ENCODE peak calls at places on chromosomes 5 and 9, in six cellular contexts. One of them, this sample, is unnamed.
A peak's percentile ranks its signal among the peaks of the same experiment; 100 is the strongest.

GRCh38 chr5:73321757-73322452 is 126.7 kb downstream of the FOXD1 start:
- DNase-seq in HepG2: no peak
- DNase-seq in fibroblast of lung: peak; percentile 68
- DNase-seq in PC-3: peak; percentile 89
- DNase-seq in A549: peak; percentile 22
- DNase-seq in H9: no peak
- DNase-seq in this sample: peak; percentile 99

GRCh38 chr5:119323630-119324000 is 32.2 kb upstream of the TNFAIP8 start:
- DNase-seq in H9: no peak
- DNase-seq in HepG2: no peak
- DNase-seq in fibroblast of lung: peak; percentile 60
- DNase-seq in PC-3: peak; percentile 64
- DNase-seq in A549: no peak
- DNase-seq in this sample: peak; percentile 83

GRCh38 chr5:125486634-125487033 is 740.2 kb upstream of the ZNF608 start:
- DNase-seq in fibroblast of lung: peak; percentile 53
- DNase-seq in H9: no peak
- DNase-seq in HepG2: no peak
- DNase-seq in PC-3: peak; percentile 19
- DNase-seq in A549: no peak
- DNase-seq in this sample: peak; percentile 61

GRCh38 chr5:136016945-136017530 is 11.8 kb upstream of the TGFBI start:
- DNase-seq in A549: peak; percentile 73
- DNase-seq in fibroblast of lung: peak; percentile 85
- DNase-seq in HepG2: no peak
- DNase-seq in PC-3: peak; percentile 96
- DNase-seq in H9: no peak
- DNase-seq in this sample: peak; percentile 97

GRCh38 chr5:167296680-167297079 is 994.8 kb upstream of the WWC1 start:
- DNase-seq in A549: no peak
- DNase-seq in H9: no peak
- DNase-seq in PC-3: no peak
- DNase-seq in HepG2: no peak
- DNase-seq in fibroblast of lung: no peak
- DNase-seq in this sample: no peak

GRCh38 chr9:124983698-124984097 is 42.8 kb upstream of the GOLGA1 start:
- DNase-seq in H9: no peak
- DNase-seq in fibroblast of lung: no peak
- DNase-seq in HepG2: no peak
- DNase-seq in PC-3: no peak
- DNase-seq in A549: no peak
- DNase-seq in this sample: no peak

GRCh38 chr9:123360161-123361085 is 4.4 kb downstream of the CRB2 start:
- DNase-seq in PC-3: no peak
- DNase-seq in fibroblast of lung: peak; percentile 11
- DNase-seq in HepG2: peak; percentile 90
- DNase-seq in H9: peak; percentile 99
- DNase-seq in A549: no peak
- DNase-seq in this sample: no peak

GRCh38 chr9:3963266-3964019 is 336.4 kb downstream of the GLIS3 start:
- DNase-seq in fibroblast of lung: peak; percentile 85
- DNase-seq in HepG2: no peak
- DNase-seq in H9: no peak
- DNase-seq in PC-3: peak; percentile 90
- DNase-seq in A549: peak; percentile 10
- DNase-seq in this sample: peak; percentile 37

GRCh38 chr9:122546196-122546595 is 6.7 kb upstream of the OR1N2 start:
- DNase-seq in A549: no peak
- DNase-seq in H9: no peak
- DNase-seq in PC-3: no peak
- DNase-seq in fibroblast of lung: no peak
- DNase-seq in HepG2: no peak
- DNase-seq in this sample: no peak

GRCh38 chr5:149830579-149830978 is 100.5 kb downstream of the PPARGC1B start:
- DNase-seq in fibroblast of lung: no peak
- DNase-seq in H9: no peak
- DNase-seq in HepG2: no peak
- DNase-seq in PC-3: no peak
- DNase-seq in A549: no peak
- DNase-seq in this sample: no peak

GRCh38 chr9:83636813-83637212 is 13.9 kb downstream of the IDNK start:
- DNase-seq in PC-3: no peak
- DNase-seq in A549: no peak
- DNase-seq in H9: no peak
- DNase-seq in fibroblast of lung: no peak
- DNase-seq in HepG2: no peak
- DNase-seq in this sample: no peak

GRCh38 chr9:133715295-133715865 is 22.8 kb downstream of the SARDH start:
- DNase-seq in H9: peak; percentile 21
- DNase-seq in A549: no peak
- DNase-seq in fibroblast of lung: peak; percentile 41
- DNase-seq in PC-3: no peak
- DNase-seq in HepG2: no peak
- DNase-seq in this sample: no peak

GRCh38 chr5:58868931-58869330 is 286.1 kb downstream of the RAB3C start:
- DNase-seq in fibroblast of lung: no peak
- DNase-seq in H9: no peak
- DNase-seq in A549: no peak
- DNase-seq in HepG2: no peak
- DNase-seq in PC-3: no peak
- DNase-seq in this sample: peak; percentile 35

GRCh38 chr5:132071338-132071707 is 2.3 kb upstream of the CSF2 start:
- DNase-seq in PC-3: no peak
- DNase-seq in HepG2: no peak
- DNase-seq in fibroblast of lung: no peak
- DNase-seq in H9: no peak
- DNase-seq in A549: no peak
- DNase-seq in this sample: no peak

GRCh38 chr5:65861830-65862241 is 64.5 kb upstream of the ERBIN start:
- DNase-seq in HepG2: no peak
- DNase-seq in fibroblast of lung: peak; percentile 77
- DNase-seq in A549: no peak
- DNase-seq in H9: no peak
- DNase-seq in PC-3: peak; percentile 81
- DNase-seq in this sample: peak; percentile 93

GRCh38 chr5:107542428-107542827 is 128.3 kb downstream of the EFNA5 start:
- DNase-seq in fibroblast of lung: peak; percentile 90
- DNase-seq in PC-3: peak; percentile 96
- DNase-seq in H9: no peak
- DNase-seq in HepG2: peak; percentile 61
- DNase-seq in A549: peak; percentile 86
- DNase-seq in this sample: peak; percentile 90

GRCh38 chr5:172455511-172456061 is 1.3 kb upstream of the SH3PXD2B start:
- DNase-seq in fibroblast of lung: peak; percentile 61
- DNase-seq in HepG2: no peak
- DNase-seq in A549: no peak
- DNase-seq in H9: peak; percentile 67
- DNase-seq in PC-3: no peak
- DNase-seq in this sample: no peak

GRCh38 chr9:84953252-84953773 is 283.8 kb downstream of the NTRK2 start:
- DNase-seq in HepG2: no peak
- DNase-seq in H9: no peak
- DNase-seq in PC-3: no peak
- DNase-seq in fibroblast of lung: no peak
- DNase-seq in A549: no peak
- DNase-seq in this sample: peak; percentile 53

GRCh38 chr5:141862936-141863543 is 15.2 kb downstream of the PCDH1 start:
- DNase-seq in HepG2: no peak
- DNase-seq in A549: no peak
- DNase-seq in fibroblast of lung: no peak
- DNase-seq in H9: no peak
- DNase-seq in PC-3: no peak
- DNase-seq in this sample: no peak

DNA sequence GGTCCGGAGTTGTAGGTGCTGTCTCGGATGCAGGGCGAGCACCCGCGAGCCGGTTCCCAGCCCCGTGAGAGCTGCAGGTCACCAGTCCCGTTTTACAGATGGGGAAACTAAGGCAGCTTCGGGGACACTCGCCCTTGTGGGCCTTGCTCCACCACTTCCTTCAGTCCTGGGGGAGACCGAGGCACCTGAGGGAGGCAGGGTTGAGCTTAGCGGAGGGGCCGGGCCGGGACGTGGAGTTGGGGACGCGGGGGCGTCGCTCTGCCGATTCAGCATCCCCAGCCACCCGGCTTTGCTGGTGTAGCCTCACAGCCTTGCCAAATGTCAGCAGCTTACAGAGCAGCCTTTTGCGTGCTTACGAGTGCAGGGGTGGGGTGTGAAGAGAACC is 530 bp downstream of the BBLN start:
- DNase-seq in fibroblast of lung: no peak
- DNase-seq in HepG2: no peak
- DNase-seq in A549: no peak
- DNase-seq in PC-3: no peak
- DNase-seq in H9: no peak
- DNase-seq in this sample: no peak
- H3K27ac ChIP-seq in fibroblast of lung: peak overlapping the region; percentile 57
- H3K27ac ChIP-seq in HepG2: peak overlapping the region; percentile 55
- H3K27ac ChIP-seq in A549: peak overlapping the region; percentile 89
- H3K27ac ChIP-seq in PC-3: no peak overlapping the region
- H3K27ac ChIP-seq in H9: no peak overlapping the region
- H3K27ac ChIP-seq in this sample: peak overlapping the region; percentile 60

DNA sequence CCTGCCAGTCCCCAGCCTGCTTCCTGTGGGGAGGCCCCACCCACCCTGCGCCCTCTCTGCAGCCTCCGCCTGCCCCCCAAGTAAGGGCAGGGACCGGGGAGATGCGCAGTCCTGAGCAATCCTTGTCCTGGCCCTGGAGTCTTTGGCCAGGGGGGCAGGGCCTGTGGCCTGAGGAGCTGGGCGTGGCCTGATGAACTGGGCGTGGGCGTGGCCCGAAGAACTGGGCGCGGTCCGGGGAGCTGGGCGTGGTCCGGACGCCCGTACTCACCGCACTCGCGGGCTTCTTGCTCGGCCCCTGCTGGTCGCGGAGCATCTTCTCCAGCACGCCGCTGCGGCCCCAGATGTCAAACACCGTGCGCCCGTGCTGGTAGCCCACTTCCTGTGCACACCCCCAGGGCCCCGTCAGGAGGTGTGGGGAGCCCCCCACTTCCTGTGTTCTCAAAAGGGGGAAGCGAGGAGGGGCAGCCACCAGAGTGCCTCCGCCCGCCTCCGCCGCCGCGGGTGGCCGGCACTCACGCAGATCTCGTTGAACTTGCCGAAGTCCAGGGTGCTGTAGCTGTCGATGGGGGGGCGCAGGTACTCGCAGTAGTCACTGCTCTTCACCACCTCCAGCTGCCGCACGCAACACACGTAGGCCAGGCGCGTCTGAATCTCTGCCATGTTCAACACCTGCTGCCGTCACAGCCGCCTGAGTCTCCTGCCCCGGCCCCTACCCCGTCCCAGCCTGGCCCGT is 2.7 kb upstream of the NSMF start:
- DNase-seq in H9: peak; percentile 94
- DNase-seq in PC-3: no peak
- DNase-seq in A549: peak; percentile 59
- DNase-seq in fibroblast of lung: peak; percentile 37
- DNase-seq in HepG2: no peak
- DNase-seq in this sample: no peak
- TF ChIP-seq CTCF in H9: peak; percentile 44
- TF ChIP-seq CTCF in PC-3: no peak
- TF ChIP-seq CTCF in A549: no peak
- TF ChIP-seq CTCF in fibroblast of lung: no peak
- TF ChIP-seq CTCF in HepG2: no peak
- TF ChIP-seq CTCF in this sample: no peak

GRCh38 chr9:90822866-90823265 is 21.2 kb downstream of the SYK start:
- DNase-seq in HepG2: no peak
- DNase-seq in H9: peak; percentile 29
- DNase-seq in A549: no peak
- DNase-seq in fibroblast of lung: no peak
- DNase-seq in PC-3: no peak
- DNase-seq in this sample: no peak

GRCh38 chr9:90826326-90827020 is 24.9 kb downstream of the SYK start:
- DNase-seq in PC-3: no peak
- DNase-seq in HepG2: no peak
- DNase-seq in fibroblast of lung: no peak
- DNase-seq in A549: no peak
- DNase-seq in H9: peak; percentile 4
- DNase-seq in this sample: no peak

GRCh38 chr9:90827181-90827866 is 25.7 kb downstream of the SYK start:
- DNase-seq in A549: no peak
- DNase-seq in HepG2: no peak
- DNase-seq in H9: peak; percentile 20
- DNase-seq in PC-3: no peak
- DNase-seq in fibroblast of lung: no peak
- DNase-seq in this sample: no peak

GRCh38 chr9:90821697-90822096 is 20.1 kb downstream of the SYK start:
- DNase-seq in HepG2: no peak
- DNase-seq in H9: no peak
- DNase-seq in PC-3: peak; percentile 49
- DNase-seq in fibroblast of lung: no peak
- DNase-seq in A549: no peak
- DNase-seq in this sample: peak; percentile 37

DNA sequence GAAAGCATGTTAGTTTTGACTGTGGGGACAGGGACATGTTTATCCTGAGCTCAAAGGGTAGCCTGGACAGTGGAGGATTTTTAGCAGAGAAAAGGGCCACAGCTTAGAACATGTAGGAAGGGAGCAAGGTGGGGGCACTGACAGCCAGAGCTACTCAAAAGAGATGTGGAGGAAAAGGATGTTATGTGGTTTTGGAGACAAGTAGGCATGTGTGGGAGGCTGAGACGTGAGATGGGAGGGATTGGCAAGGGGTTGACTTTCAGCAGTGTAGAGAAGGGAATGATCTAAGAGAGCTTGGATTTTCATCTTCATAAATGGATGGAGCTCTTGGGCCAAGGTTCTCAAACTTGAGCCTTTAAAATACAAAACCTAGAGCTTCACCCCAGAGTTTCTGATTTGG is 24.0 kb downstream of the SYK start:
- DNase-seq in HepG2: no peak
- DNase-seq in A549: no peak
- DNase-seq in PC-3: no peak
- DNase-seq in H9: no peak
- DNase-seq in fibroblast of lung: no peak
- DNase-seq in this sample: no peak
- H3K4me2 ChIP-seq in HepG2: no peak overlapping the region
- H3K4me2 ChIP-seq in A549: no peak overlapping the region
- H3K4me2 ChIP-seq in PC-3: no peak overlapping the region
- H3K4me2 ChIP-seq in H9: no peak overlapping the region
- H3K4me2 ChIP-seq in fibroblast of lung: no peak overlapping the region
- H3K4me2 ChIP-seq in this sample: no peak overlapping the region

GRCh38 chr9:97602430-97602829 is 30.7 kb downstream of the TSTD2 start:
- DNase-seq in A549: no peak
- DNase-seq in HepG2: no peak
- DNase-seq in PC-3: no peak
- DNase-seq in fibroblast of lung: no peak
- DNase-seq in H9: no peak
- DNase-seq in this sample: no peak
- H3K27ac ChIP-seq in A549: no peak overlapping the region
- H3K27ac ChIP-seq in HepG2: no peak overlapping the region
- H3K27ac ChIP-seq in PC-3: no peak overlapping the region
- H3K27ac ChIP-seq in fibroblast of lung: no peak overlapping the region
- H3K27ac ChIP-seq in H9: no peak overlapping the region
- H3K27ac ChIP-seq in this sample: no peak overlapping the region

DNA sequence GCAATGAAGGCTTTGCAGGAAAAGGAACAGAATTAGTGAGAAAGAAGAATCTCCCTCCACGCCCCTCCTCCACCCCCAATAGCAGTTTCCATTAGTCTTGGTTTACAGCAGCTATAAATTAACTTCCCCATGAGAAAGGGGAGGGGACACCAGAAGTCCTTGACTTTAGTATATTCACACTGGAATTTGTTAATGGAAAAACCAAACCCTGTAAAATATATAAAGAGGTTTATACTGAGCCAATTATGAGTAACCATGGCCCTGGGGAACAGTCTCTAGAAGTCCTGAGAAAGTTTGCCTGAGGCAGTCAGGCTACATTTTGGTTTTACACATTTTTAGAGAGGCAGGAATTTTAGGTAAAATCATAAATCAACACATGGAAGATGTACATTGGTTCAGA is 88.5 kb downstream of the ALDH1A1 start:
- DNase-seq in PC-3: no peak
- DNase-seq in fibroblast of lung: no peak
- DNase-seq in A549: no peak
- DNase-seq in H9: no peak
- DNase-seq in HepG2: no peak
- DNase-seq in this sample: no peak
- TF ChIP-seq CTCF in PC-3: no peak
- TF ChIP-seq CTCF in fibroblast of lung: no peak
- TF ChIP-seq CTCF in A549: no peak
- TF ChIP-seq CTCF in H9: no peak
- TF ChIP-seq CTCF in HepG2: no peak
- TF ChIP-seq CTCF in this sample: no peak